ENCODE peak calls at places on chromosomes 2 and 18, in six cellular contexts. One of them, this sample, is unnamed.

GRCh38 chr2:144703852-144704324 is 184.0 kb upstream of the ZEB2 start:
- DNase-seq in HCT116: peak
- DNase-seq in HepG2: no peak
- DNase-seq in K562: peak
- DNase-seq in SK-N-SH: no peak
- DNase-seq in A549: peak
- DNase-seq in this sample: peak

GRCh38 chr2:240163056-240163714 is 22.7 kb upstream of the OTOS start:
- DNase-seq in HCT116: no peak
- DNase-seq in HepG2: no peak
- DNase-seq in A549: no peak
- DNase-seq in SK-N-SH: no peak
- DNase-seq in K562: no peak
- DNase-seq in this sample: no peak

GRCh38 chr2:238220892-238221521 is 17.5 kb upstream of the ILKAP start:
- DNase-seq in HCT116: no peak
- DNase-seq in K562: no peak
- DNase-seq in SK-N-SH: no peak
- DNase-seq in A549: no peak
- DNase-seq in HepG2: peak
- DNase-seq in this sample: no peak

GRCh38 chr2:236601306-236602202 is 31.9 kb downstream of the ACKR3 start:
- DNase-seq in SK-N-SH: no peak
- DNase-seq in A549: no peak
- DNase-seq in HCT116: no peak
- DNase-seq in HepG2: no peak
- DNase-seq in K562: no peak
- DNase-seq in this sample: no peak

GRCh38 chr2:143452817-143453462 is 323.7 kb downstream of the ARHGAP15 start:
- DNase-seq in HepG2: no peak
- DNase-seq in K562: no peak
- DNase-seq in SK-N-SH: no peak
- DNase-seq in A549: no peak
- DNase-seq in HCT116: no peak
- DNase-seq in this sample: no peak

GRCh38 chr2:41410011-41410410 is 637.8 kb upstream of the PKDCC start:
- DNase-seq in K562: no peak
- DNase-seq in HCT116: no peak
- DNase-seq in A549: no peak
- DNase-seq in SK-N-SH: no peak
- DNase-seq in HepG2: no peak
- DNase-seq in this sample: no peak

GRCh38 chr18:79494936-79495335 is 99.2 kb downstream of the NFATC1 start:
- DNase-seq in SK-N-SH: no peak
- DNase-seq in HepG2: no peak
- DNase-seq in HCT116: no peak
- DNase-seq in A549: no peak
- DNase-seq in K562: no peak
- DNase-seq in this sample: no peak

GRCh38 chr2:23563673-23564617 is 179.0 kb downstream of the KLHL29 start:
- DNase-seq in SK-N-SH: peak
- DNase-seq in HCT116: no peak
- DNase-seq in A549: no peak
- DNase-seq in K562: no peak
- DNase-seq in HepG2: no peak
- DNase-seq in this sample: no peak

GRCh38 chr2:127052068-127052770 is 54.7 kb downstream of the BIN1 start:
- DNase-seq in HCT116: no peak
- DNase-seq in A549: no peak
- DNase-seq in K562: no peak
- DNase-seq in HepG2: no peak
- DNase-seq in SK-N-SH: peak
- DNase-seq in this sample: no peak

GRCh38 chr2:24050041-24050655 is 607 bp downstream of the FKBP1B start:
- DNase-seq in HepG2: peak
- DNase-seq in HCT116: no peak
- DNase-seq in SK-N-SH: peak
- DNase-seq in A549: no peak
- DNase-seq in K562: no peak
- DNase-seq in this sample: no peak

GRCh38 chr2:232761301-232761907 is 15.0 kb downstream of the KCNJ13 start:
- DNase-seq in HepG2: peak
- DNase-seq in HCT116: peak
- DNase-seq in A549: peak
- DNase-seq in SK-N-SH: peak
- DNase-seq in K562: no peak
- DNase-seq in this sample: peak

DNA sequence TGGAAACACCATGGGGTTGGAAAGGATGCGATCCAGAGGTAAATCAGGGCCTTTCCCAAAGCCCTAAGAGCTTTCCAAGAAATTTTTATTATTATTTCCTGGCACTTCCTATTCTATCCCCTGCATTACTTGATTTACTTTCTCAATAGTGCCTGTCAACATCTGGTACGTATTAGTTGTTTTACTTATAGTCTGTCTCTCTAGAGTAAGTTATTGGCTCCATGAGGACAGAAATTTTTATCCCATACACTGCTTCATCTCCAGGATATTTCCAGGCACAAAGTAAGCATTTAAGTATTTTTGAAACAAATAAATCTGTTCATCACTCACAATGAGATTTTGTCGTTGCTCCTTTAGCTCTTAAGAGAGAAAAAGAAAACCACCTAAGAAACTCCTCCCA is 18.1 kb downstream of the PPP4R1 start:
- DNase-seq in HepG2: no peak
- DNase-seq in A549: no peak
- DNase-seq in K562: no peak
- DNase-seq in HCT116: no peak
- DNase-seq in SK-N-SH: no peak
- DNase-seq in this sample: no peak
- TF ChIP-seq REST in HepG2: no peak
- TF ChIP-seq REST in A549: no peak
- TF ChIP-seq REST in K562: no peak
- TF ChIP-seq REST in HCT116: no peak
- TF ChIP-seq REST in SK-N-SH: no peak
- TF ChIP-seq REST in this sample: no peak

GRCh38 chr2:118290436-118291004 is 202.2 kb downstream of the INSIG2 start:
- DNase-seq in HCT116: no peak
- DNase-seq in A549: no peak
- DNase-seq in K562: no peak
- DNase-seq in SK-N-SH: no peak
- DNase-seq in HepG2: no peak
- DNase-seq in this sample: no peak
- TF ChIP-seq REST in HCT116: no peak
- TF ChIP-seq REST in A549: no peak
- TF ChIP-seq REST in K562: no peak
- TF ChIP-seq REST in SK-N-SH: no peak
- TF ChIP-seq REST in HepG2: no peak
- TF ChIP-seq REST in this sample: no peak

GRCh38 chr2:118269408-118270051 is 181.3 kb downstream of the INSIG2 start:
- DNase-seq in SK-N-SH: no peak
- DNase-seq in HCT116: no peak
- DNase-seq in K562: peak
- DNase-seq in HepG2: peak
- DNase-seq in A549: peak
- DNase-seq in this sample: no peak
- TF ChIP-seq REST in SK-N-SH: no peak
- TF ChIP-seq REST in HCT116: no peak
- TF ChIP-seq REST in K562: no peak
- TF ChIP-seq REST in HepG2: no peak
- TF ChIP-seq REST in A549: no peak
- TF ChIP-seq REST in this sample: no peak

DNA sequence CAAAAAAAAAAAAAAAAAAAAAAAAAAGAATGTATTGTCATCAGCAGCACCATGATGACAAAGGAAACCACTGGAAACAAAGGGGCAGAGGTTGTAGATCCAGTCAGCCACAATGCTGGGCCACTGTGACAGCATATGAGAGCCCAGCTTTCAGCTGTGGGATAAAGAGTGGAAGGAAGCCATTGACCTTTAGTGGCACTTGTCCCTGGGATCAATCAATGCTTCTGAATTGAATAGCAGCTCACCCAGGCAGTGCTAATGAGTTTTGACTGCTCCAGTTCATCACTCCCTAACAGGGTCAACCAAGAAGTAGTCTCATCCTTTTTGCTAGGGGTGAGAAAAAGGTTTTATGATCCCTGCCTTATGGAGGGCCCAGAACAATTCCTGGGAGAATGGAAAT is 41.8 kb downstream of the ADD2 start:
- DNase-seq in A549: no peak
- DNase-seq in K562: no peak
- DNase-seq in HCT116: no peak
- DNase-seq in SK-N-SH: no peak
- DNase-seq in HepG2: no peak
- DNase-seq in this sample: no peak
- TF ChIP-seq REST in A549: no peak
- TF ChIP-seq REST in K562: no peak
- TF ChIP-seq REST in HCT116: no peak
- TF ChIP-seq REST in SK-N-SH: no peak
- TF ChIP-seq REST in HepG2: no peak
- TF ChIP-seq REST in this sample: no peak

GRCh38 chr2:677056-677949 is at the start of gene TMEM18:
- DNase-seq in K562: peak
- DNase-seq in HCT116: peak
- DNase-seq in SK-N-SH: peak
- DNase-seq in A549: peak
- DNase-seq in HepG2: peak
- DNase-seq in this sample: peak

GRCh38 chr2:676647-677055 is 555 bp downstream of the TMEM18 start:
- DNase-seq in HepG2: peak
- DNase-seq in HCT116: peak
- DNase-seq in A549: peak
- DNase-seq in SK-N-SH: peak
- DNase-seq in K562: peak
- DNase-seq in this sample: peak

GRCh38 chr2:675982-676646 is 1.1 kb downstream of the TMEM18 start:
- DNase-seq in K562: peak
- DNase-seq in A549: peak
- DNase-seq in HCT116: no peak
- DNase-seq in HepG2: peak
- DNase-seq in SK-N-SH: peak
- DNase-seq in this sample: peak

GRCh38 chr2:675460-675859 is 1.7 kb downstream of the TMEM18 start:
- DNase-seq in SK-N-SH: no peak
- DNase-seq in HepG2: no peak
- DNase-seq in A549: no peak
- DNase-seq in HCT116: no peak
- DNase-seq in K562: no peak
- DNase-seq in this sample: no peak

DNA sequence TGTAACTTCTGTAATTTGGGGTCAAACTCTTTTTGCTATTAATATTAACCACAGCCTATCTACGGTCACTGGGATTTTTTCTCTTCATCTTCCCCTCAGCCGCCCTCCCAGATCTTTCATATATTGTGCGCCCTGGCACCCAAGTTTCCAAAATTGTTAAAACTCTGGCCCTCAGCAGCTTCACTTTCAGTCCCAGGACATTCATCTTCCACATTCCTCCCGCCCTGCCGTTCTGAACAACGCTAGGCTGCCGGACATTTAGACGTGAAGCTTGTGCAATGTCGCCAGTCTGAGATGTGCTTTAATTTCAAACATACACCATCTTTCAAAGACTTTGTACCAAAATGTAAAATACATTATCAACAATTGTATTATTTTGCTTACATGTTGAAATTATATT is 1.8 kb upstream of the TMEM18 start:
- DNase-seq in K562: no peak
- DNase-seq in A549: no peak
- DNase-seq in HepG2: no peak
- DNase-seq in HCT116: no peak
- DNase-seq in SK-N-SH: no peak
- DNase-seq in this sample: no peak
- TF ChIP-seq REST in K562: no peak
- TF ChIP-seq REST in A549: no peak
- TF ChIP-seq REST in HepG2: no peak
- TF ChIP-seq REST in HCT116: no peak
- TF ChIP-seq REST in SK-N-SH: no peak
- TF ChIP-seq REST in this sample: no peak

GRCh38 chr2:206570199-206570598 is 72.1 kb upstream of the FAM237A start:
- DNase-seq in HCT116: no peak
- DNase-seq in K562: no peak
- DNase-seq in A549: no peak
- DNase-seq in SK-N-SH: no peak
- DNase-seq in HepG2: no peak
- DNase-seq in this sample: no peak

GRCh38 chr2:206573793-206574192 is 68.5 kb upstream of the FAM237A start:
- DNase-seq in K562: no peak
- DNase-seq in SK-N-SH: no peak
- DNase-seq in HepG2: no peak
- DNase-seq in HCT116: no peak
- DNase-seq in A549: no peak
- DNase-seq in this sample: no peak

GRCh38 chr2:206572725-206573124 is 69.6 kb upstream of the FAM237A start:
- DNase-seq in HepG2: no peak
- DNase-seq in SK-N-SH: no peak
- DNase-seq in HCT116: no peak
- DNase-seq in K562: no peak
- DNase-seq in A549: no peak
- DNase-seq in this sample: no peak
- TF ChIP-seq REST in HepG2: no peak
- TF ChIP-seq REST in SK-N-SH: no peak
- TF ChIP-seq REST in HCT116: no peak
- TF ChIP-seq REST in K562: no peak
- TF ChIP-seq REST in A549: no peak
- TF ChIP-seq REST in this sample: no peak

DNA sequence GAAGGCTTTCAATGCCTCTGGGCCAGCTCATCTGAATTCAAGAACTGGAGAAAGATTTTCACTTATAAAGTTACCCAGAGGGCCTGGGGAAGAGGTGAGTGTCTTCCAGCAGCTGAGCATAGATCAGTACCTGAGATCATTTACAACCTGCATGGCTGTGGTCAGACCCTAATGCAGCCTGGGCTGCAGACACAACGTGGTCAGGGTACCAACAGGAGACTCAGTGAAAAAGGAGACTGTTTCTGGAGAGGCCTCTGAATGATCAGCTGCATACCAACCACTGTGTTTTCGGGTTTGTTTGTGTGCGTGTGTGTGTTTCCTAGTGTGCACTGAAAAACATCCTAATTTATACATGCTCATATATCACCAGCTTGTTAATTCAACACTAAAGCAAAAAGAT is 308.4 kb downstream of the NRXN1 start:
- DNase-seq in HCT116: no peak
- DNase-seq in HepG2: no peak
- DNase-seq in SK-N-SH: no peak
- DNase-seq in K562: no peak
- DNase-seq in A549: no peak
- DNase-seq in this sample: no peak
- TF ChIP-seq REST in HCT116: no peak
- TF ChIP-seq REST in HepG2: no peak
- TF ChIP-seq REST in SK-N-SH: no peak
- TF ChIP-seq REST in K562: no peak
- TF ChIP-seq REST in A549: no peak
- TF ChIP-seq REST in this sample: no peak

GRCh38 chr2:16400127-16400623 is 265.5 kb downstream of the CYRIA start:
- DNase-seq in SK-N-SH: no peak
- DNase-seq in HepG2: no peak
- DNase-seq in K562: peak
- DNase-seq in A549: no peak
- DNase-seq in HCT116: no peak
- DNase-seq in this sample: no peak
- TF ChIP-seq REST in SK-N-SH: no peak
- TF ChIP-seq REST in HepG2: no peak
- TF ChIP-seq REST in K562: no peak
- TF ChIP-seq REST in A549: no peak
- TF ChIP-seq REST in HCT116: no peak
- TF ChIP-seq REST in this sample: no peak

This sample was measured in HL-60.